ENCODE peak calls at places on chromosome 20, in four cellular contexts. N, T, C and O are unnamed samples.
A peak's percentile ranks its signal among the peaks of the same experiment; 100 is the strongest.

GRCh38 chr20:57582432-57583288 is 21.8 kb downstream of the PCK1 start:
- DNase-seq in N (no peak), T (peak; percentile 44), C (peak; percentile 61), O (peak; percentile 53)

GRCh38 chr20:53495357-53495756 is 98.3 kb downstream of the ZNF217 start:
- DNase-seq in N (no peak), T (peak; percentile 28), C (no peak), O (no peak)

GRCh38 chr20:20440473-20440872 is 72.6 kb downstream of the INSM1 start:
- DNase-seq in N (no peak), T (no peak), C (no peak), O (no peak)

GRCh38 chr20:19960745-19961144 is 56.4 kb upstream of the NAA20 start:
- DNase-seq in N (no peak), T (no peak), C (no peak), O (no peak)

GRCh38 chr20:17699931-17700351 is at the start of gene BANF2:
- DNase-seq in N (no peak), T (no peak), C (no peak), O (no peak)

GRCh38 chr20:51914758-51915157 is 112.4 kb upstream of the SALL4 start:
- DNase-seq in N (no peak), T (no peak), C (no peak), O (no peak)

GRCh38 chr20:38094373-38094775 is 60.8 kb downstream of the RPRD1B start:
- DNase-seq in N (no peak), T (peak; percentile 71), C (no peak), O (no peak)

GRCh38 chr20:5774438-5774837 is 24.2 kb downstream of the SHLD1 start:
- DNase-seq in N (no peak), T (no peak), C (no peak), O (no peak)

GRCh38 chr20:8721098-8721497 is 347.8 kb upstream of the PLCB4 start:
- DNase-seq in N (no peak), T (peak; percentile 77), C (peak; percentile 39), O (peak; percentile 53)